ENCODE peak calls at places on chromosomes 12 and 14, in six cellular contexts. N, T, O, U, Y and X are unnamed samples.

GRCh38 chr14:96723946-96724345 is 73.2 kb upstream of the VRK1 start:
- DNase-seq in T (no peak), U (no peak), N (no peak), Y (no peak), O (no peak), X (no peak)

GRCh38 chr12:48815281-48816110 is 2.8 kb upstream of the CACNB3 start:
- DNase-seq in T (peak), Y (peak), N (peak), O (no peak), U (peak), X (no peak)

GRCh38 chr14:52949711-52950409 is 990 bp downstream of the FERMT2 start:
- DNase-seq in O (no peak), T (no peak), U (no peak), N (peak), Y (no peak), X (peak)

GRCh38 chr12:66900616-66901015 is 221.7 kb upstream of the GRIP1 start:
- DNase-seq in Y (no peak), N (no peak), O (no peak), U (no peak), T (no peak), X (no peak)

GRCh38 chr12:99059824-99060526 is 414.9 kb downstream of the APAF1 start:
- DNase-seq in T (peak), N (peak), U (no peak), Y (no peak), O (no peak), X (peak)

GRCh38 chr12:113996026-113996425 is 29.9 kb upstream of the RBM19 start:
- DNase-seq in Y (no peak), N (no peak), U (no peak), T (no peak), O (no peak), X (no peak)

GRCh38 chr14:78399316-78399889 is 229.2 kb downstream of the NRXN3 start:
- DNase-seq in N (no peak), U (no peak), O (no peak), T (peak), Y (no peak), X (no peak)

GRCh38 chr14:54685286-54685845 is 118.4 kb downstream of the SAMD4A start:
- DNase-seq in Y (no peak), O (no peak), T (no peak), N (no peak), U (no peak), X (no peak)

GRCh38 chr12:62438098-62438692 is 28.4 kb upstream of the MON2 start:
- DNase-seq in Y (peak), N (peak), T (peak), U (no peak), O (no peak), X (peak)

GRCh38 chr12:98653866-98654493 is 8.9 kb downstream of the APAF1 start:
- DNase-seq in U (no peak), T (peak), Y (no peak), O (no peak), N (no peak), X (peak)

GRCh38 chr12:46832084-46832704 is 6.4 kb upstream of the SLC38A4 start:
- DNase-seq in U (no peak), T (peak), O (no peak), N (no peak), Y (no peak), X (no peak)